ENCODE peak calls at places on chromosomes 2 and 18, in five cellular contexts. E, X, M, Y and A are unnamed samples.

GRCh38 chr18:32918692-32919250 is 145.9 kb upstream of the KLHL14 start:
- DNase-seq in E (no peak), X (no peak), M (no peak), Y (no peak), A (no peak)

GRCh38 chr2:130187268-130187667 is 5.2 kb downstream of the MZT2B start:
- DNase-seq in E (no peak), X (no peak), M (no peak), Y (no peak), A (no peak)

GRCh38 chr2:141201161-141201560 is 929.7 kb downstream of the LRP1B start:
- DNase-seq in E (no peak), X (peak), M (no peak), Y (no peak), A (no peak)

GRCh38 chr2:222797308-222797707 is 63.5 kb upstream of the ACSL3 start:
- DNase-seq in E (no peak), X (peak), M (peak), Y (no peak), A (no peak)

GRCh38 chr2:30871980-30872789 is 64.9 kb upstream of the CAPN13 start:
- DNase-seq in E (no peak), X (no peak), M (no peak), Y (no peak), A (no peak)

GRCh38 chr2:112993831-112994230 is 11.4 kb upstream of the IL36A start:
- DNase-seq in E (no peak), X (no peak), M (no peak), Y (no peak), A (no peak)

GRCh38 chr2:240348522-240348921 is 86.9 kb upstream of the GPC1 start:
- DNase-seq in E (no peak), X (no peak), M (peak), Y (no peak), A (no peak)

GRCh38 chr2:109721626-109722025 is 72.5 kb upstream of the RGPD5 start:
- DNase-seq in E (no peak), X (no peak), M (no peak), Y (no peak), A (no peak)

GRCh38 chr18:2970344-2970743 is 42.6 kb downstream of the LPIN2 start:
- DNase-seq in E (no peak), X (no peak), M (no peak), Y (no peak), A (no peak)

GRCh38 chr2:126878601-126879000 is 20.1 kb upstream of the TEX51 start:
- DNase-seq in E (no peak), X (no peak), M (no peak), Y (no peak), A (no peak)

GRCh38 chr2:121860033-121860810 is 104.8 kb downstream of the TSN start:
- DNase-seq in E (no peak), X (peak), M (peak), Y (no peak), A (no peak)

GRCh38 chr18:48680339-48680738 is 141.5 kb downstream of the CTIF start:
- DNase-seq in E (no peak), X (no peak), M (no peak), Y (peak), A (no peak)

GRCh38 chr18:54672846-54673475 is 81.9 kb downstream of the DYNAP start:
- DNase-seq in E (no peak), X (peak), M (no peak), Y (no peak), A (no peak)

GRCh38 chr2:17245921-17246320 is 272.3 kb downstream of the RAD51AP2 start:
- DNase-seq in E (no peak), X (no peak), M (no peak), Y (no peak), A (no peak)

DNA sequence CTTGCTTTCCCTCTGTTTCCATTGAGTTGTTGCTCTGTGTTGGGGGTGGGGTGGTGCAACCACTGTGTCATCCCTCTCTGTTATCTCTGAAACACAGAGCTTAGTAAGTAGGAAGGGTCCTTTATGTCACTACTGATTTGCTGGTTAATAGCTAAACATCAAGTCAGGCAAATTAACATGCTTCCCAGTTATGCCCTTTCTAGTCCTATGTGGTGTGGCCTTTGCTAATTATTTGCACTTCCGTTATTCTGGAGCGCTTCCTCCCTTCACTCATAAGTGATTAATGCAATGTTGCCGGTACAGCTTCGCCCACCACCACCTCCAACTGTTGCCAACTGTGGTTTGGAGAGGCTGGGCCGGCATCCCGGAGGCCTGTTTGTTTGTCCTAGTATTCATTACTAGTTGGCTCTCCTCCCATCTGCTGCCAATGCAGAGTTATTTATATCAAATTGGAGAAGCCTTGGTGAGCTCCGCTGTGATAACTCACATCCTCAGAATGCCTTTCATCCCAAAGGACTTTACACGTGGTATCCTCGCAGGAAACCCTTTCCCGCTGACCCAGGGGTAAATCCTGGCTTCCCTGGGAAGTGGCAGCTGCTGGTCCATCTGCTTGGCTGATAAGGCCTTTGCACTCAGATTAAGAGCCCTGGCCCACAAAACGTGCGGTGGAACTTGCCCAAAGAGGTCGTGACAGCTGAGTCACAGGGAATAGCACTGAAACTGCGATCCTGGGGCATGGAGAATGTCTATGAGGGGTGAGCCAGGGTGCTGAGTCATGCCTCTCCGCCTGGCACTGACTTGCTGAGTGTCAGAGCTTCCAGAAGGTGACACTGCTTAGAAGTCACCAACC is 72.1 kb upstream of the ZCCHC2 start:
- DNase-seq in E (no peak), X (peak), M (peak), Y (peak), A (peak)
- H3K4me3 ChIP-seq in E (no peak), X (no peak), M (no peak), Y (no peak), A (no peak)

GRCh38 chr2:40259900-40260299 is 192.0 kb downstream of the SLC8A1 start:
- DNase-seq in E (no peak), X (no peak), M (no peak), Y (no peak), A (no peak)

GRCh38 chr2:40255118-40255517 is 196.8 kb downstream of the SLC8A1 start:
- DNase-seq in E (no peak), X (no peak), M (no peak), Y (no peak), A (no peak)

GRCh38 chr2:40257812-40258457 is 194.0 kb downstream of the SLC8A1 start:
- DNase-seq in E (no peak), X (no peak), M (no peak), Y (no peak), A (no peak)

GRCh38 chr2:40256008-40256407 is 195.9 kb downstream of the SLC8A1 start:
- DNase-seq in E (no peak), X (no peak), M (no peak), Y (no peak), A (no peak)

GRCh38 chr2:40256649-40257048 is 195.2 kb downstream of the SLC8A1 start:
- DNase-seq in E (no peak), X (no peak), M (no peak), Y (no peak), A (no peak)
- TF ChIP-seq CTCF in E (no peak), X (no peak), M (peak), Y (no peak), A (no peak)

DNA sequence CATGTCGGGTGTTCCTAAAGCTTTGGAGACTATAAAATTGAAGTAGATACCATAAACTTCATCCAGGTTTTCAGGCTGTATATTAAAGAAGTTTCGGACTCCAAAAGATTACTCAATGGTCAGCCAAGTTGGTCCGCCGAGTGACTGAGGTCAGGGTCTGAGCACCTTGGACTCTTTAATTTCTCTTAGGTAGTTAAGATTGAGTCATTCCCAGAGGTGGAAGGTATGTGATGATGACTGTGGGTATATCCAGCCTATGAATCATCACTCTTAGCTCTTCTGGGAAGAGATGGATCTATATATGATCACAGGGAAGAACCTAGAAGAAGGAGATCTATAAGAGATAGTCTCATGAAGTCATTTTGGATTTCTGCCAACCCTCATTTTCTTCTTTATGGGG is 3.3 kb downstream of the ITGA6 start:
- DNase-seq in E (no peak), X (no peak), M (peak), Y (no peak), A (no peak)
- H3K4me3 ChIP-seq in E (peak), X (no peak), M (no peak), Y (no peak), A (no peak)

GRCh38 chr2:189024861-189025618 is 50.9 kb downstream of the COL3A1 start:
- DNase-seq in E (no peak), X (no peak), M (no peak), Y (no peak), A (no peak)
- TF ChIP-seq CTCF in E (no peak), X (peak), M (peak), Y (no peak), A (peak)

DNA sequence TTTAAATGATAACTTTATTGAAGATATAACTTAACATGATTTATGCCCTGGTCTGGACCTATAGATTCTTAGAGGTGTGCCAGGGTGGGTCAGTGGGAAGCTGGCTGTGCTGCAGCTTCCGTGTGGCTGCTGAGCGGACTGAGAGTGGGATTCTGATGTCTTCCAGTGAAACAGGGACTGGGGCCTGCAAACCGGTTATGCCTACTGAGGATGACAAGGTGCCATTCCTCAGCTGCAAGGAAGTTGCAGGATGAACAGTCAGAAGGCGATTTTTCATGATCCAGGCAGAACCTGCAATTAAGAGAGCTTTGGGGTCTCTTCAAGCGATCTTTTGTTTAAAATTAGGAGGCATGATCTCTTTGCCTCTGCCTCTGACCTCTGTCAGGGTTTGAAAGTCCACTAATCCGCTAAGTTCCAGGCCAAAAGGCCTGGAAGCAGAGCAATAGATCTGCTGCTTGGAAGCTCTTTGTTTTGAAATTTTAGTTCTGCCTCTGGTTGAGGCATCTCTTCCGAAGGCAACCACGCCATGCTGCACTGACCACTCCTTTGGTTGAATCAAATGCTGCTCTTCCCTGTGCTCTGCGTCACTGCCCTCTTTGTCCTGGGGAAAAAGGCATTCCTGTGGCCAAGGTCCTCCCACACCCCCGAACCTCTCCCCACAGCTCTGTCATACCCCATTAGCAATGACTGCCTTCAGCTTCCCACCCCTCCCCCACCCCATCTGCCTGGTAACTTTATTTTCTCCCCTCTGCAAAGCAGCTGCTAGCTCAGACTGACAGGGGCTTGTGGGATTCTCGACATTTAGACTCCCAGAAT is 2.0 kb downstream of the TMEM169 start:
- DNase-seq in E (no peak), X (peak), M (peak), Y (no peak), A (no peak)
- H3K4me3 ChIP-seq in E (no peak), X (peak), M (no peak), Y (no peak), A (no peak)

GRCh38 chr2:24831736-24832421 is 38.7 kb downstream of the CENPO start:
- DNase-seq in E (no peak), X (no peak), M (no peak), Y (no peak), A (peak)

GRCh38 chr2:24833821-24834732 is 40.9 kb downstream of the CENPO start:
- DNase-seq in E (no peak), X (no peak), M (no peak), Y (no peak), A (no peak)

GRCh38 chr2:24832991-24833671 is 39.9 kb downstream of the CENPO start:
- DNase-seq in E (no peak), X (no peak), M (no peak), Y (no peak), A (no peak)

GRCh38 chr2:24831216-24831615 is 38.0 kb downstream of the CENPO start:
- DNase-seq in E (no peak), X (no peak), M (no peak), Y (peak), A (no peak)

GRCh38 chr2:24832526-24832925 is 39.3 kb downstream of the CENPO start:
- DNase-seq in E (no peak), X (no peak), M (no peak), Y (no peak), A (no peak)
- TF ChIP-seq CTCF in E (no peak), X (no peak), M (no peak), Y (no peak), A (no peak)